ENCODE peak calls at places on chromosomes 12 and 14, in six cellular contexts. V is suprapubic skin, Y is stomach, R is A549, M is transverse colon, J is ovary. K is an unnamed sample.

GRCh38 chr12:6735448-6736191 is 11.8 kb downstream of the COPS7A start:
- DNase-seq in V (no peak), Y (peak; percentile 77), R (peak; percentile 68), M (peak; percentile 69), J (peak; percentile 54), K (peak; percentile 44)

GRCh38 chr12:53048033-53048779 is 1.7 kb upstream of the TNS2 start:
- DNase-seq in V (no peak), Y (peak; percentile 76), R (peak; percentile 55), M (peak; percentile 63), J (peak; percentile 63), K (peak; percentile 31)

GRCh38 chr12:130049666-130050065 is 112.6 kb upstream of the FZD10 start:
- DNase-seq in V (no peak), Y (no peak), R (no peak), M (no peak), J (no peak), K (no peak)

GRCh38 chr12:51663390-51663789 is 72.4 kb downstream of the SCN8A start:
- DNase-seq in V (no peak), Y (no peak), R (no peak), M (no peak), J (no peak), K (no peak)

GRCh38 chr14:21768116-21768874 is 94.7 kb upstream of the OR4E1 start:
- DNase-seq in V (no peak), Y (no peak), R (peak; percentile 7), M (no peak), J (no peak), K (no peak)

GRCh38 chr12:16063728-16064127 is 152.6 kb downstream of the DERA start:
- DNase-seq in V (no peak), Y (no peak), R (no peak), M (no peak), J (no peak), K (no peak)

GRCh38 chr12:46465307-46465706 is 92.7 kb upstream of the SLC38A2 start:
- DNase-seq in V (no peak), Y (no peak), R (no peak), M (no peak), J (no peak), K (no peak)

GRCh38 chr12:4215862-4216541 is 57.6 kb upstream of the CCND2 start:
- DNase-seq in V (no peak), Y (no peak), R (no peak), M (no peak), J (no peak), K (no peak)

GRCh38 chr12:49800421-49801140 is 27.6 kb downstream of the NCKAP5L start:
- DNase-seq in V (no peak), Y (no peak), R (no peak), M (no peak), J (no peak), K (no peak)

GRCh38 chr14:60648934-60649814 is at the start of gene SIX1:
- DNase-seq in V (no peak), Y (peak; percentile 75), R (peak; percentile 95), M (peak; percentile 48), J (peak; percentile 48), K (peak; percentile 47)

GRCh38 chr12:91106283-91106682 is 5.0 kb downstream of the LUM start:
- DNase-seq in V (no peak), Y (no peak), R (no peak), M (no peak), J (no peak), K (no peak)

GRCh38 chr14:72479471-72479931 is 414.4 kb downstream of the DPF3 start:
- DNase-seq in V (no peak), Y (no peak), R (no peak), M (no peak), J (no peak), K (no peak)

GRCh38 chr12:111435661-111436201 is 30.0 kb downstream of the SH2B3 start:
- DNase-seq in V (no peak), Y (no peak), R (no peak), M (no peak), J (no peak), K (no peak)

GRCh38 chr14:102776761-102777710 is at the start of gene TRAF3:
- DNase-seq in V (no peak), Y (peak; percentile 70), R (peak; percentile 81), M (peak; percentile 76), J (peak; percentile 56), K (no peak)

GRCh38 chr14:100851946-100852620 is 26.2 kb downstream of the MEG3 start:
- DNase-seq in V (no peak), Y (no peak), R (no peak), M (no peak), J (no peak), K (no peak)

GRCh38 chr12:75389061-75389460 is 1.8 kb upstream of the GLIPR1L2 start:
- DNase-seq in V (no peak), Y (no peak), R (no peak), M (no peak), J (no peak), K (no peak)

GRCh38 chr12:75389706-75390105 is 1.2 kb upstream of the GLIPR1L2 start:
- DNase-seq in V (no peak), Y (no peak), R (no peak), M (no peak), J (no peak), K (no peak)

GRCh38 chr12:75390156-75390898 is 562 bp upstream of the GLIPR1L2 start:
- DNase-seq in V (no peak), Y (no peak), R (no peak), M (no peak), J (no peak), K (no peak)

DNA sequence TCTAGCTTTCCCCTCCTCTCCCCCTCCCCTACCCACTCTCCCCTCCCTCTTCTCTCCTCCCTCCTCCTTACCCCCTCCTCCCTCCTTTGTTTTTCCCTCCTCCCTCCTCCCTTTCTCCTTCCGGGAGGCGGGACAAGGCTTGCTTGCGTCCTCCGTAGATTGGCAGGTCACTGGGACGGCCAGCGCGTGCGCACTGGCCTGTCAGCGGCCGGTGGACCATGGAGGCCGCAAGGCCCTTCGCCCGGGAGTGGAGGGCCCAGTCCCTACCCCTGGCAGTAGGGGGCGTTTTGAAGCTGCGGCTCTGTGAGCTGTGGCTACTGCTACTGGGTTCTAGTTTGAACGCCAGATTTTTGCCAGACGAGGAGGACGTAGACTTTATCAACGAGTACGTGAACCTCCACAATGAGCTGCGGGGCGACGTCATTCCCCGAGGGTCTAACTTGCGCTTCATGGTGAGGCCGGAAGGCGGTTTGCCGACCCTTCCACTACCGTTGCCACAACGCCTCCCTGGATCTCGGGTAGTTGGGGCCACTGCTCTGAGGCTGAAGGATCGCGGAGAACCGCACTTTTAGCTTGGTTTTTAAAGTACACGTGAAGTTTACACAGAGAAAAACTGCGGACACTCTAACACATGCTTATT is at the start of gene GLIPR1L2:
- DNase-seq in V (peak; percentile 94), Y (peak; percentile 95), R (peak; percentile 81), M (peak; percentile 95), J (peak; percentile 95), K (peak; percentile 89)
- TF ChIP-seq EP300 in V (no peak), Y (no peak), R (no peak), M (no peak), J (no peak), K (peak; percentile 97)

DNA sequence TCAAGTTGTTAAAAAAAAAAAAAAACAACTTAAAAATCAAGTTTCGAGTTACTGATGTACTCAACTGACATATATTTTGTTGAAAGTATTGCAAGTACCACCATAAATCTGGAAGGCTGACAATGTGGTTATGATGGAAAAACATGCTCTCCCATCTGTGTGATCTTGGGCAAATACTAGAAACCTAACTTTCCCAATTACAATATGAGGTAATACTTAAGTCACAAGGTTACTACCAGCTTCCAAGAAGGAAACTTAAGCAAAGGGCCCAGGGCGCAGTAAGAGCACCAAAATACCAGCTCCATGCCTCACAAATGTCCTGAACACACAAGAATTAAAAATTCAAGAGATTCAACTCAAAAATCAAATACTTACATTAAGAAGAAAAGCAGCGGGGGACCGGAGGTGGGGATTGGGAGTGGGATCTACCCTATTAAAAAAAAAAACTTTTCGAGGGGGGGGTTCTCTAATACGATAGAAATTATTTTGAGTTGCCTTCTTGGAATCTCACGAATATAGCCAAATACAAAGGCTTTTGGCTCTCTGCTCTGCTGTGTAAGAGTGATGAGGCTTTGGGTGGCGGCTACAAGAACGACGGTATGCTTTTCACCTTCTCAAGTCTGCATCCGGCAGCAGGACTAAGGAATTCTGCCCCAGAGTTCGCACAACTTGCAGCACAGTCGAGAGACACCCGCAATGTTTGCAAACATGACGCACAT is 1.2 kb downstream of the SAV1 start:
- DNase-seq in V (no peak), Y (peak; percentile 50), R (no peak), M (peak; percentile 56), J (peak; percentile 40), K (no peak)
- TF ChIP-seq POLR2A in V (no peak), Y (no peak), R (no peak), M (no peak), J (peak; percentile 52), K (no peak)

GRCh38 chr12:105740970-105741725 is 397.6 kb downstream of the NUAK1 start:
- DNase-seq in V (no peak), Y (no peak), R (no peak), M (no peak), J (peak; percentile 50), K (no peak)

GRCh38 chr12:105738036-105738435 is 400.7 kb downstream of the NUAK1 start:
- DNase-seq in V (no peak), Y (no peak), R (no peak), M (no peak), J (peak; percentile 38), K (peak; percentile 11)

GRCh38 chr12:105740337-105740736 is 398.4 kb downstream of the NUAK1 start:
- DNase-seq in V (no peak), Y (no peak), R (no peak), M (no peak), J (no peak), K (no peak)

GRCh38 chr12:105733579-105733978 is 403.1 kb downstream of the C12orf75 start:
- DNase-seq in V (no peak), Y (no peak), R (no peak), M (no peak), J (no peak), K (no peak)

DNA sequence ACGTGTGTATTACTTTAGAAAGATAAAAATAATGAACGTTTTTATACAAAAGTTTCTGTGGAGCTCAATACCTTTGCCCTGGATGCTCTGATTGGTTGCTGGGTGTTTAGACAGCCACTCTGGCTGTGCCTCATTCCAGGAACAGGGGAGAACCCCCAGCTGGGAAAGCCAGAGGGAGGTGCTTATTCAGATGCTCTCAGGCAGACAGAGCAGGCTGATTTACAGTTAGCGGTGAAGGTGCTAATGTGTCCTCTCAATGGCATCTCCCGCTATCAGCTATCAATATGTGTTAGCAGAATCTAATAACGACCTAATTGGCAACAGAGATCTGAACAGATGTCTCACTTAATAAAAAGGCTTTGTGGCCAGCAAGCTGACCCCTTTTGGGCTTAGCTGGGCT is 402.3 kb downstream of the NUAK1 start:
- DNase-seq in V (no peak), Y (no peak), R (no peak), M (no peak), J (no peak), K (no peak)
- TF ChIP-seq CTCF in V (no peak), Y (no peak), R (no peak), M (no peak), J (no peak), K (no peak)

DNA sequence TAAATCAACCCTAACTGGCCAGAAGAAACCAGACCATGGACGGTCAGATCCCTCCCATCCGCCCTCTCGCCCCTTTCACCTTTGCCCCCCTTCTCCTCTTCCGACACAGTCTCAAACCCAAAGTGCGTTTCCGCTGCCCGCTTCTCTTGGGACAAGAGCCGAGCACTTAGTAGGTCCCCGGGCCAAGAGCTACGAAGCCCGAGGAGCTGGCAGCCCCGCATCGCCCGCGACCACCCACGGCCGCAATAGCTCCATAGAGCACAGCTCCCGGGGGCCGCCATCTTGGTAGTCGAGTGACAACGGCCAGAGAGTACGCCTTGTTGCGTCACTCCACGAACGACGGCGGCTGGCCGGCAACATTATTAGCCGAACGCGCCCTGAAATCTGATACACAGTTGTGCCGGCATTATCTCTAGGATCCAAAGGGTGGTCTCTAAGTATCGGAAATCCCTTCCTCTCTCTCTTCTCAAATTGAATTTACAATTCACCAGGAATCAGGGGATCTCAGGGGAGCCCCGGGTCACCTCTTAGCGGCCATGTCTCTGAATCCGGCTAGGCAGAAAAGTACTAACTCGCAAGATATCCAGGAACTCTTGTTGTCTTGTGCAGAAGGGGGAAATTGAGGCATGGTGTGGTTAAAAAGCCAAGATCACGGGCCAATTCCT is at the start of gene COQ5:
- DNase-seq in V (peak; percentile 97), Y (peak; percentile 92), R (peak; percentile 74), M (peak; percentile 93), J (peak; percentile 80), K (peak; percentile 86)
- TF ChIP-seq EP300 in V (no peak), Y (no peak), R (no peak), M (no peak), J (no peak), K (peak; percentile 67)